ENCODE peak calls at places on chromosomes 2 and 18, in ten cellular contexts. U is left ventricle myocardium inferior; B is ACHN; R is stimulated activated CD4-positive, alpha-beta T cell treated with anti-CD3 and anti-CD28 coated beads, Interleukin-2, amount 100 ng/mL, for 48 hours; W is fibroblast of gingiva; I is activated T-helper 2 cell treated with anti-CD3 and anti-CD28 coated beads, Interferon-gamma antibody, Interleukin-2, Interleukin-4, amounts not matched to agents 10 μg/mL and 5 μg/mL and 100 μg/mL, durations not matched to agents 14 hours and 24 hours and 36 hours; J is upper lobe of right lung; L is body of pancreas; T is Karpas-422; E is progenitor cell of endocrine pancreas. Y is an unnamed sample.

GRCh38 chr18:8951491-8951890 is 151.0 kb upstream of the NDUFV2 start:
- DNase-seq in L (no peak), B (no peak), R (no peak), T (no peak), E (no peak), W (no peak), I (no peak), U (no peak), J (no peak), Y (no peak)

GRCh38 chr18:79606621-79607331 is 72.8 kb upstream of the CTDP1 start:
- DNase-seq in B (no peak), T (no peak), W (no peak), I (no peak), U (peak), E (no peak), L (no peak), R (no peak), J (peak), Y (no peak)

GRCh38 chr2:133667085-133667484 is 98.8 kb upstream of the NCKAP5 start:
- DNase-seq in L (no peak), R (no peak), J (no peak), T (no peak), E (no peak), I (no peak), U (no peak), W (no peak), B (peak), Y (peak)

GRCh38 chr2:16051841-16052564 is 111.7 kb downstream of the MYCN start:
- DNase-seq in L (no peak), I (no peak), U (no peak), E (no peak), R (no peak), J (no peak), B (no peak), T (no peak), W (no peak), Y (no peak)

GRCh38 chr2:102657770-102658169 is 38.4 kb downstream of the SLC9A2 start:
- DNase-seq in U (no peak), R (peak), L (no peak), I (no peak), T (no peak), B (peak), J (no peak), W (no peak), E (no peak), Y (no peak)

GRCh38 chr2:110992886-110993285 is 127.8 kb upstream of the BCL2L11 start:
- DNase-seq in W (no peak), I (no peak), L (no peak), E (no peak), U (no peak), B (no peak), J (no peak), T (no peak), R (no peak), Y (no peak)

GRCh38 chr18:26022585-26022984 is 67.8 kb downstream of the SS18 start:
- DNase-seq in W (no peak), L (no peak), T (no peak), I (no peak), E (no peak), U (no peak), R (no peak), B (no peak), J (no peak), Y (no peak)

GRCh38 chr2:42047488-42048317 is at the start of gene PKDCC:
- DNase-seq in T (no peak), W (peak), J (peak), E (peak), L (peak), B (peak), U (peak), I (no peak), R (peak), Y (peak)

GRCh38 chr2:39119732-39120520 is 925 bp downstream of the SOS1 start:
- DNase-seq in B (peak), T (peak), E (peak), U (peak), W (peak), I (peak), L (peak), R (peak), J (peak), Y (peak)

GRCh38 chr2:226048625-226049024 is 649.1 kb downstream of the NYAP2 start:
- DNase-seq in R (no peak), L (no peak), B (no peak), W (peak), T (no peak), U (no peak), I (no peak), J (no peak), E (no peak), Y (peak)

GRCh38 chr2:237972211-237972610 is 5.4 kb downstream of the UBE2F start:
- DNase-seq in E (no peak), R (no peak), U (no peak), I (no peak), W (no peak), B (no peak), L (no peak), T (no peak), J (peak), Y (no peak)

GRCh38 chr2:229129738-229130371 is 141.2 kb downstream of the PID1 start:
- DNase-seq in I (no peak), T (no peak), R (no peak), L (no peak), B (no peak), W (peak), J (no peak), U (no peak), E (no peak), Y (no peak)

GRCh38 chr2:31414601-31415241 is at the start of gene XDH:
- DNase-seq in R (no peak), T (no peak), I (no peak), E (no peak), L (peak), J (no peak), B (no peak), W (no peak), U (no peak), Y (no peak)

GRCh38 chr2:237715459-237715947 is 83.1 kb upstream of the RBM44 start:
- DNase-seq in E (no peak), W (no peak), U (no peak), R (no peak), L (peak), I (no peak), B (no peak), T (no peak), J (no peak), Y (no peak)

GRCh38 chr18:54946149-54946581 is 13.1 kb downstream of the CCDC68 start:
- DNase-seq in B (peak), I (no peak), E (no peak), W (no peak), T (no peak), J (no peak), R (no peak), U (peak), L (peak), Y (peak)